ENCODE peak calls at places on chromosomes 11 and 22, in nine cellular contexts. J is stimulated activated CD4-positive, alpha-beta T cell treated with anti-CD3 and anti-CD28 coated beads, Interleukin-12 subunit alpha, Interleukin-12 subunit beta, amount 100 ng/mL, for 48 hours; Y is naive thymus-derived CD4-positive, alpha-beta T cell; W is mucosa of descending colon; T is LHCN-M2; Q is DMS 273 treated with DMSO at 0.1 percent for 48 hours; E is HTR-8/SVneo; Z is activated CD8-positive, alpha-beta memory T cell treated with anti-CD3 and anti-CD28 coated beads, Interleukin-2, amount 50 U/mL, for 48 hours; O is foreskin keratinocyte. C is an unnamed sample.
A peak's percentile ranks its signal among the peaks of the same experiment; 100 is the strongest.

GRCh38 chr11:1506981-1507380 is 20.4 kb upstream of the MOB2 start:
- DNase-seq in J (no peak), Y (no peak), W (no peak), T (no peak), Q (no peak), E (no peak), Z (no peak), O (no peak), C (no peak)

GRCh38 chr11:101003468-101003867 is 126.1 kb downstream of the PGR start:
- DNase-seq in J (no peak), Y (no peak), W (no peak), T (no peak), Q (no peak), E (no peak), Z (no peak), O (no peak), C (no peak)

GRCh38 chr22:39490135-39490798 is 11.8 kb upstream of the MIEF1 start:
- DNase-seq in J (peak; percentile 75), Y (peak; percentile 43), W (peak; percentile 75), T (peak; percentile 58), Q (peak; percentile 23), E (peak; percentile 66), Z (peak; percentile 85), O (peak; percentile 29), C (peak; percentile 70)

GRCh38 chr11:107683807-107684206 is 28.0 kb downstream of the SLN start:
- DNase-seq in J (no peak), Y (no peak), W (no peak), T (peak; percentile 28), Q (no peak), E (no peak), Z (no peak), O (no peak), C (no peak)

GRCh38 chr22:39545310-39546063 is 12.9 kb upstream of the RPS19BP1 start:
- DNase-seq in J (peak; percentile 53), Y (peak; percentile 51), W (peak; percentile 68), T (no peak), Q (no peak), E (no peak), Z (peak; percentile 87), O (no peak), C (no peak)

GRCh38 chr11:125412177-125412496 is 83.9 kb downstream of the FEZ1 start:
- DNase-seq in J (no peak), Y (no peak), W (no peak), T (no peak), Q (no peak), E (no peak), Z (no peak), O (no peak), C (no peak)

GRCh38 chr22:29617922-29618629 is 14.6 kb downstream of the NF2 start:
- DNase-seq in J (no peak), Y (no peak), W (no peak), T (no peak), Q (no peak), E (peak; percentile 39), Z (no peak), O (peak; percentile 70), C (peak; percentile 57)

GRCh38 chr11:77436969-77437368 is 36.9 kb downstream of the PAK1 start:
- DNase-seq in J (no peak), Y (no peak), W (no peak), T (no peak), Q (no peak), E (no peak), Z (no peak), O (no peak), C (no peak)

GRCh38 chr11:1831338-1832180 is 3.2 kb upstream of the SYT8 start:
- DNase-seq in J (no peak), Y (no peak), W (peak; percentile 45), T (no peak), Q (no peak), E (no peak), Z (no peak), O (no peak), C (no peak)

GRCh38 chr22:28927526-28928089 is 44.2 kb downstream of the ZNRF3 start:
- DNase-seq in J (no peak), Y (no peak), W (no peak), T (no peak), Q (no peak), E (no peak), Z (no peak), O (no peak), C (no peak)

GRCh38 chr11:85459304-85459703 is 167.8 kb downstream of the DLG2 start:
- DNase-seq in J (no peak), Y (no peak), W (no peak), T (no peak), Q (no peak), E (no peak), Z (no peak), O (no peak), C (no peak)

GRCh38 chr11:66326261-66327111 is 9.6 kb upstream of the CD248 start:
- DNase-seq in J (no peak), Y (no peak), W (peak; percentile 43), T (no peak), Q (no peak), E (no peak), Z (no peak), O (no peak), C (peak; percentile 77)

GRCh38 chr22:19608114-19608494 is 83.9 kb upstream of the CLDN5 start:
- DNase-seq in J (no peak), Y (no peak), W (no peak), T (no peak), Q (no peak), E (no peak), Z (peak; percentile 46), O (no peak), C (no peak)

GRCh38 chr11:119585038-119585666 is 143.8 kb downstream of the NECTIN1 start:
- DNase-seq in J (no peak), Y (no peak), W (peak; percentile 39), T (no peak), Q (no peak), E (no peak), Z (no peak), O (no peak), C (no peak)

GRCh38 chr11:83694191-83694905 is 408.2 kb upstream of the CCDC90B start:
- DNase-seq in J (no peak), Y (no peak), W (no peak), T (no peak), Q (no peak), E (no peak), Z (no peak), O (no peak), C (no peak)

GRCh38 chr22:23556026-23556620 is 24.0 kb downstream of the IGLL1 start:
- DNase-seq in J (no peak), Y (no peak), W (no peak), T (no peak), Q (no peak), E (no peak), Z (peak; percentile 18), O (no peak), C (no peak)

GRCh38 chr11:28860898-28861297 is 752.7 kb downstream of the METTL15 start:
- DNase-seq in J (no peak), Y (no peak), W (no peak), T (peak; percentile 91), Q (no peak), E (peak; percentile 22), Z (no peak), O (no peak), C (peak; percentile 50)

GRCh38 chr22:19060356-19061009 is 61.7 kb downstream of the DGCR2 start:
- DNase-seq in J (no peak), Y (no peak), W (no peak), T (peak; percentile 12), Q (no peak), E (no peak), Z (peak; percentile 26), O (peak; percentile 47), C (no peak)

GRCh38 chr22:21939392-21940319 is 13.0 kb downstream of the PPM1F start:
- DNase-seq in J (no peak), Y (no peak), W (no peak), T (no peak), Q (no peak), E (no peak), Z (no peak), O (no peak), C (no peak)

C was measured in AG10803.